ENCODE peak calls at places on chromosomes 7 and 10, in six cellular contexts. One of them, this sample, is unnamed.

GRCh38 chr10:110491346-110491745 is 6.4 kb upstream of the DUSP5 start:
- DNase-seq in cardiac muscle cell: no peak
- DNase-seq in breast epithelium: no peak
- DNase-seq in brain microvascular endothelial cell: no peak
- DNase-seq in substantia nigra: no peak
- DNase-seq in aorta: no peak
- DNase-seq in this sample: no peak

GRCh38 chr7:161786-162185 is 30.6 kb upstream of the FAM20C start:
- DNase-seq in cardiac muscle cell: no peak
- DNase-seq in breast epithelium: no peak
- DNase-seq in brain microvascular endothelial cell: no peak
- DNase-seq in substantia nigra: no peak
- DNase-seq in aorta: peak; percentile 21
- DNase-seq in this sample: no peak

GRCh38 chr10:130378556-130379400 is 242.6 kb downstream of the GLRX3 start:
- DNase-seq in cardiac muscle cell: no peak
- DNase-seq in breast epithelium: no peak
- DNase-seq in brain microvascular endothelial cell: no peak
- DNase-seq in substantia nigra: no peak
- DNase-seq in aorta: no peak
- DNase-seq in this sample: no peak

GRCh38 chr7:150412518-150413247 is 33.6 kb downstream of the ZNF775 start:
- DNase-seq in cardiac muscle cell: no peak
- DNase-seq in breast epithelium: no peak
- DNase-seq in brain microvascular endothelial cell: no peak
- DNase-seq in substantia nigra: no peak
- DNase-seq in aorta: no peak
- DNase-seq in this sample: no peak

GRCh38 chr7:3688061-3688460 is 387.0 kb downstream of the SDK1 start:
- DNase-seq in cardiac muscle cell: no peak
- DNase-seq in breast epithelium: no peak
- DNase-seq in brain microvascular endothelial cell: no peak
- DNase-seq in substantia nigra: no peak
- DNase-seq in aorta: no peak
- DNase-seq in this sample: no peak

GRCh38 chr7:113710310-113711106 is 208.3 kb downstream of the PPP1R3A start:
- DNase-seq in cardiac muscle cell: peak; percentile 89
- DNase-seq in breast epithelium: no peak
- DNase-seq in brain microvascular endothelial cell: peak; percentile 84
- DNase-seq in substantia nigra: no peak
- DNase-seq in aorta: no peak
- DNase-seq in this sample: peak; percentile 37

GRCh38 chr7:5620459-5620881 is 161.0 kb downstream of the RNF216 start:
- DNase-seq in cardiac muscle cell: no peak
- DNase-seq in breast epithelium: no peak
- DNase-seq in brain microvascular endothelial cell: no peak
- DNase-seq in substantia nigra: no peak
- DNase-seq in aorta: no peak
- DNase-seq in this sample: no peak

GRCh38 chr10:21020545-21020944 is 123.4 kb upstream of the NEBL start:
- DNase-seq in cardiac muscle cell: peak; percentile 16
- DNase-seq in breast epithelium: no peak
- DNase-seq in brain microvascular endothelial cell: no peak
- DNase-seq in substantia nigra: no peak
- DNase-seq in aorta: no peak
- DNase-seq in this sample: no peak

GRCh38 chr7:107579881-107580715 is at the start of gene BCAP29:
- DNase-seq in cardiac muscle cell: peak; percentile 70
- DNase-seq in breast epithelium: peak; percentile 79
- DNase-seq in brain microvascular endothelial cell: peak; percentile 24
- DNase-seq in substantia nigra: peak; percentile 82
- DNase-seq in aorta: peak; percentile 83
- DNase-seq in this sample: no peak

GRCh38 chr10:29730461-29730860 is 95.7 kb upstream of the SVIL start:
- DNase-seq in cardiac muscle cell: no peak
- DNase-seq in breast epithelium: no peak
- DNase-seq in brain microvascular endothelial cell: no peak
- DNase-seq in substantia nigra: no peak
- DNase-seq in aorta: no peak
- DNase-seq in this sample: no peak

GRCh38 chr10:77592946-77593636 is 44.5 kb downstream of the KCNMA1 start:
- DNase-seq in cardiac muscle cell: peak; percentile 38
- DNase-seq in breast epithelium: no peak
- DNase-seq in brain microvascular endothelial cell: peak; percentile 94
- DNase-seq in substantia nigra: no peak
- DNase-seq in aorta: peak; percentile 78
- DNase-seq in this sample: peak; percentile 82

GRCh38 chr10:47255033-47255813 is 44.8 kb upstream of the GDF10 start:
- DNase-seq in cardiac muscle cell: no peak
- DNase-seq in breast epithelium: no peak
- DNase-seq in brain microvascular endothelial cell: no peak
- DNase-seq in substantia nigra: no peak
- DNase-seq in aorta: no peak
- DNase-seq in this sample: no peak

GRCh38 chr10:86056632-86057031 is 310.0 kb downstream of the GRID1 start:
- DNase-seq in cardiac muscle cell: no peak
- DNase-seq in breast epithelium: no peak
- DNase-seq in brain microvascular endothelial cell: no peak
- DNase-seq in substantia nigra: no peak
- DNase-seq in aorta: no peak
- DNase-seq in this sample: no peak

GRCh38 chr7:114086906-114087651 is 168.3 kb upstream of the PPP1R3A start:
- DNase-seq in cardiac muscle cell: peak; percentile 24
- DNase-seq in breast epithelium: no peak
- DNase-seq in brain microvascular endothelial cell: peak; percentile 40
- DNase-seq in substantia nigra: no peak
- DNase-seq in aorta: peak; percentile 53
- DNase-seq in this sample: no peak

GRCh38 chr10:6145414-6145978 is 56.7 kb downstream of the RBM17 start:
- DNase-seq in cardiac muscle cell: no peak
- DNase-seq in breast epithelium: no peak
- DNase-seq in brain microvascular endothelial cell: no peak
- DNase-seq in substantia nigra: no peak
- DNase-seq in aorta: peak; percentile 68
- DNase-seq in this sample: no peak

GRCh38 chr10:38003588-38003987 is 6.9 kb upstream of the ZNF33A start:
- DNase-seq in cardiac muscle cell: no peak
- DNase-seq in breast epithelium: no peak
- DNase-seq in brain microvascular endothelial cell: no peak
- DNase-seq in substantia nigra: no peak
- DNase-seq in aorta: no peak
- DNase-seq in this sample: no peak

GRCh38 chr7:6398943-6399342 is 48.8 kb downstream of the DAGLB start:
- DNase-seq in cardiac muscle cell: no peak
- DNase-seq in breast epithelium: no peak
- DNase-seq in brain microvascular endothelial cell: no peak
- DNase-seq in substantia nigra: no peak
- DNase-seq in aorta: no peak
- DNase-seq in this sample: no peak

GRCh38 chr10:64023926-64024465 is 502.8 kb downstream of the REEP3 start:
- DNase-seq in cardiac muscle cell: no peak
- DNase-seq in breast epithelium: no peak
- DNase-seq in brain microvascular endothelial cell: no peak
- DNase-seq in substantia nigra: no peak
- DNase-seq in aorta: no peak
- DNase-seq in this sample: no peak

GRCh38 chr10:9331583-9332008 is 1277.1 kb downstream of the GATA3 start:
- DNase-seq in cardiac muscle cell: peak; percentile 73
- DNase-seq in breast epithelium: no peak
- DNase-seq in brain microvascular endothelial cell: peak; percentile 5
- DNase-seq in substantia nigra: no peak
- DNase-seq in aorta: no peak
- DNase-seq in this sample: no peak

GRCh38 chr7:4383584-4383983 is 298.5 kb upstream of the FOXK1 start:
- DNase-seq in cardiac muscle cell: no peak
- DNase-seq in breast epithelium: no peak
- DNase-seq in brain microvascular endothelial cell: no peak
- DNase-seq in substantia nigra: no peak
- DNase-seq in aorta: no peak
- DNase-seq in this sample: no peak

GRCh38 chr10:96700477-96701099 is 19.7 kb downstream of the PIK3AP1 start:
- DNase-seq in cardiac muscle cell: no peak
- DNase-seq in breast epithelium: no peak
- DNase-seq in brain microvascular endothelial cell: no peak
- DNase-seq in substantia nigra: no peak
- DNase-seq in aorta: peak; percentile 71
- DNase-seq in this sample: no peak

GRCh38 chr7:158973440-158973839 is 117.1 kb downstream of the DYNC2I1 start:
- DNase-seq in cardiac muscle cell: peak; percentile 23
- DNase-seq in breast epithelium: no peak
- DNase-seq in brain microvascular endothelial cell: no peak
- DNase-seq in substantia nigra: no peak
- DNase-seq in aorta: no peak
- DNase-seq in this sample: no peak

GRCh38 chr7:157667731-157668130 is 330.9 kb downstream of the DNAJB6 start:
- DNase-seq in cardiac muscle cell: no peak
- DNase-seq in breast epithelium: no peak
- DNase-seq in brain microvascular endothelial cell: no peak
- DNase-seq in substantia nigra: no peak
- DNase-seq in aorta: no peak
- DNase-seq in this sample: no peak

GRCh38 chr7:102828291-102828690 is 79.5 kb downstream of the FAM185A start:
- DNase-seq in cardiac muscle cell: no peak
- DNase-seq in breast epithelium: no peak
- DNase-seq in brain microvascular endothelial cell: no peak
- DNase-seq in substantia nigra: no peak
- DNase-seq in aorta: no peak
- DNase-seq in this sample: no peak

GRCh38 chr7:130865408-130866236 is 131.6 kb upstream of the KLF14 start:
- DNase-seq in cardiac muscle cell: peak; percentile 60
- DNase-seq in breast epithelium: no peak
- DNase-seq in brain microvascular endothelial cell: no peak
- DNase-seq in substantia nigra: no peak
- DNase-seq in aorta: no peak
- DNase-seq in this sample: no peak

GRCh38 chr7:113026941-113027340 is 59.7 kb downstream of the GPR85 start:
- DNase-seq in cardiac muscle cell: no peak
- DNase-seq in breast epithelium: no peak
- DNase-seq in brain microvascular endothelial cell: peak; percentile 33
- DNase-seq in substantia nigra: no peak
- DNase-seq in aorta: no peak
- DNase-seq in this sample: no peak

GRCh38 chr7:158946771-158947170 is 90.4 kb downstream of the DYNC2I1 start:
- DNase-seq in cardiac muscle cell: no peak
- DNase-seq in breast epithelium: no peak
- DNase-seq in brain microvascular endothelial cell: no peak
- DNase-seq in substantia nigra: no peak
- DNase-seq in aorta: no peak
- DNase-seq in this sample: no peak

GRCh38 chr10:93413252-93413689 is 68.9 kb downstream of the MYOF start:
- DNase-seq in cardiac muscle cell: peak; percentile 58
- DNase-seq in breast epithelium: no peak
- DNase-seq in brain microvascular endothelial cell: no peak
- DNase-seq in substantia nigra: no peak
- DNase-seq in aorta: no peak
- DNase-seq in this sample: no peak

GRCh38 chr7:42606217-42606905 is 305.5 kb downstream of the C7orf25 start:
- DNase-seq in cardiac muscle cell: no peak
- DNase-seq in breast epithelium: no peak
- DNase-seq in brain microvascular endothelial cell: no peak
- DNase-seq in substantia nigra: no peak
- DNase-seq in aorta: no peak
- DNase-seq in this sample: no peak

GRCh38 chr10:104735036-104735435 is 93.9 kb downstream of the SORCS3 start:
- DNase-seq in cardiac muscle cell: no peak
- DNase-seq in breast epithelium: no peak
- DNase-seq in brain microvascular endothelial cell: no peak
- DNase-seq in substantia nigra: no peak
- DNase-seq in aorta: no peak
- DNase-seq in this sample: no peak

GRCh38 chr10:44968101-44968886 is 8.7 kb downstream of the RASSF4 start:
- DNase-seq in cardiac muscle cell: peak; percentile 83
- DNase-seq in breast epithelium: no peak
- DNase-seq in brain microvascular endothelial cell: no peak
- DNase-seq in substantia nigra: no peak
- DNase-seq in aorta: peak; percentile 86
- DNase-seq in this sample: no peak

GRCh38 chr7:127393370-127394058 is 1.0 kb upstream of the ZNF800 start:
- DNase-seq in cardiac muscle cell: peak; percentile 26
- DNase-seq in breast epithelium: no peak
- DNase-seq in brain microvascular endothelial cell: no peak
- DNase-seq in substantia nigra: no peak
- DNase-seq in aorta: no peak
- DNase-seq in this sample: no peak

GRCh38 chr7:33733865-33734650 is 171.3 kb upstream of the BMPER start:
- DNase-seq in cardiac muscle cell: peak; percentile 72
- DNase-seq in breast epithelium: no peak
- DNase-seq in brain microvascular endothelial cell: no peak
- DNase-seq in substantia nigra: no peak
- DNase-seq in aorta: no peak
- DNase-seq in this sample: no peak
- H3K27ac ChIP-seq in cardiac muscle cell: peak overlapping the region; percentile 87
- H3K27ac ChIP-seq in breast epithelium: no peak overlapping the region
- H3K27ac ChIP-seq in brain microvascular endothelial cell: no peak overlapping the region
- H3K27ac ChIP-seq in substantia nigra: no peak overlapping the region
- H3K27ac ChIP-seq in aorta: no peak overlapping the region
- H3K27ac ChIP-seq in this sample: no peak overlapping the region

DNA sequence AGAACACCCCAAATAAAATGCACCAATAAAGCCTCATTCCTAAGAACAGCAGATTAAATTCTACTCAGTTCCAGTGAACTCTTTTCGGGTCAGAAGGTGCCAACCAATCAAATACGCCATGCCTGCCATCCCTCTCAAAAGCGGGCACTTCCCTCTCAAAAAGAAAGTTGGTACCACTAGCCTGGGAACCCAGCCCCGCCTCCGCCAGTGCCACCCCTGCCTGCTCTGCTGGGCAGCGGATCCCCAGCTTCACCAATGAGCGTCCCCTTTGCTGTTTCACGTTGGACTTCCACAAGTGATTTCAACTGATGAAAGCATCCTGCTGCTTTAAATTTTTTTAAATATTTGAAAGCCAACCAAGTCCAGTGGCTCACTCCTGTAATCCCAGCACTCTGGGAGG is 33.2 kb upstream of the PROSER2 start:
- DNase-seq in cardiac muscle cell: no peak
- DNase-seq in breast epithelium: no peak
- DNase-seq in brain microvascular endothelial cell: no peak
- DNase-seq in substantia nigra: no peak
- DNase-seq in aorta: no peak
- DNase-seq in this sample: no peak
- H3K27ac ChIP-seq in cardiac muscle cell: no peak overlapping the region
- H3K27ac ChIP-seq in breast epithelium: no peak overlapping the region
- H3K27ac ChIP-seq in brain microvascular endothelial cell: no peak overlapping the region
- H3K27ac ChIP-seq in substantia nigra: no peak overlapping the region
- H3K27ac ChIP-seq in aorta: no peak overlapping the region
- H3K27ac ChIP-seq in this sample: no peak overlapping the region

GRCh38 chr10:102452672-102453340 is 1.5 kb upstream of the C10orf95 start:
- DNase-seq in cardiac muscle cell: peak; percentile 51
- DNase-seq in breast epithelium: no peak
- DNase-seq in brain microvascular endothelial cell: peak; percentile 71
- DNase-seq in substantia nigra: no peak
- DNase-seq in aorta: peak; percentile 79
- DNase-seq in this sample: no peak
- H3K27ac ChIP-seq in cardiac muscle cell: no peak overlapping the region
- H3K27ac ChIP-seq in breast epithelium: peak overlapping the region; percentile 71
- H3K27ac ChIP-seq in brain microvascular endothelial cell: no peak overlapping the region
- H3K27ac ChIP-seq in substantia nigra: peak overlapping the region; percentile 2
- H3K27ac ChIP-seq in aorta: no peak overlapping the region
- H3K27ac ChIP-seq in this sample: peak overlapping the region; percentile 76

GRCh38 chr7:74178632-74179031 is 4.5 kb downstream of the EIF4H start:
- DNase-seq in cardiac muscle cell: peak; percentile 48
- DNase-seq in breast epithelium: no peak
- DNase-seq in brain microvascular endothelial cell: no peak
- DNase-seq in substantia nigra: no peak
- DNase-seq in aorta: no peak
- DNase-seq in this sample: no peak
- H3K27ac ChIP-seq in cardiac muscle cell: peak overlapping the region; percentile 1
- H3K27ac ChIP-seq in breast epithelium: no peak overlapping the region
- H3K27ac ChIP-seq in brain microvascular endothelial cell: no peak overlapping the region
- H3K27ac ChIP-seq in substantia nigra: no peak overlapping the region
- H3K27ac ChIP-seq in aorta: no peak overlapping the region
- H3K27ac ChIP-seq in this sample: peak overlapping the region; percentile 85